ENCODE peak calls at places on chromosomes 3 and 15, in six cellular contexts. X is CD4-positive, alpha-beta memory T cell; P is fibroblast of lung; U is ovary; I is lower lobe of right lung; F is AG04449. D is an unnamed sample.

GRCh38 chr3:143693506-143693905 is 154.8 kb downstream of the SLC9A9 start:
- DNase-seq in X (no peak), P (no peak), I (no peak), U (no peak), F (no peak), D (no peak)

GRCh38 chr3:12401208-12401607 is 83.1 kb upstream of the TSEN2 start:
- DNase-seq in I (no peak), X (no peak), P (no peak), F (no peak), U (no peak), D (no peak)

GRCh38 chr3:134054231-134054630 is 24.5 kb upstream of the SLCO2A1 start:
- DNase-seq in X (no peak), P (peak), I (no peak), F (no peak), U (no peak), D (no peak)

GRCh38 chr3:27632431-27633223 is 89.5 kb downstream of the EOMES start:
- DNase-seq in F (no peak), P (peak), I (peak), X (peak), U (peak), D (no peak)

GRCh38 chr15:31605467-31605931 is 278.9 kb downstream of the KLF13 start:
- DNase-seq in U (no peak), P (peak), I (no peak), F (no peak), X (no peak), D (no peak)

GRCh38 chr15:88897456-88898194 is 2.3 kb upstream of the HAPLN3 start:
- DNase-seq in P (peak), X (peak), F (no peak), I (peak), U (peak), D (peak)

GRCh38 chr3:21912656-21913055 is 161.6 kb upstream of the ZNF385D start:
- DNase-seq in U (no peak), I (no peak), F (no peak), X (no peak), P (peak), D (no peak)

GRCh38 chr3:65979152-65979551 is 59.6 kb downstream of the MAGI1 start:
- DNase-seq in X (no peak), F (peak), P (peak), I (no peak), U (no peak), D (peak)

GRCh38 chr3:177358968-177359600 is 161.8 kb upstream of the TBL1XR1 start:
- DNase-seq in F (no peak), P (no peak), I (peak), X (peak), U (peak), D (no peak)

GRCh38 chr3:195153121-195153520 is 117.8 kb downstream of the XXYLT1 start:
- DNase-seq in P (peak), U (no peak), I (no peak), X (no peak), F (no peak), D (no peak)

GRCh38 chr15:59522988-59523461 is 85.0 kb downstream of the FAM81A start:
- DNase-seq in I (no peak), P (no peak), U (no peak), X (peak), F (no peak), D (no peak)

GRCh38 chr15:53549697-53550315 is 209.7 kb downstream of the WDR72 start:
- DNase-seq in U (no peak), X (no peak), I (no peak), P (no peak), F (no peak), D (no peak)

GRCh38 chr3:99776516-99777209 is 41.0 kb upstream of the CMSS1 start:
- DNase-seq in P (peak), I (no peak), U (no peak), F (no peak), X (no peak), D (no peak)

GRCh38 chr3:12393894-12394293 is 90.4 kb upstream of the TSEN2 start:
- DNase-seq in F (peak), U (no peak), X (no peak), P (peak), I (no peak), D (peak)

GRCh38 chr15:29568840-29569532 is 253.3 kb downstream of the TJP1 start:
- DNase-seq in P (no peak), I (no peak), X (no peak), F (no peak), U (no peak), D (no peak)

GRCh38 chr15:29569533-29570092 is 252.7 kb downstream of the TJP1 start:
- DNase-seq in X (no peak), F (no peak), U (no peak), P (no peak), I (no peak), D (no peak)

GRCh38 chr15:29570121-29570930 is 251.9 kb downstream of the TJP1 start:
- DNase-seq in P (no peak), U (no peak), X (no peak), I (no peak), F (no peak), D (no peak)

GRCh38 chr15:29571728-29572454 is 250.4 kb downstream of the TJP1 start:
- DNase-seq in F (no peak), U (no peak), P (peak), I (no peak), X (no peak), D (no peak)

DNA sequence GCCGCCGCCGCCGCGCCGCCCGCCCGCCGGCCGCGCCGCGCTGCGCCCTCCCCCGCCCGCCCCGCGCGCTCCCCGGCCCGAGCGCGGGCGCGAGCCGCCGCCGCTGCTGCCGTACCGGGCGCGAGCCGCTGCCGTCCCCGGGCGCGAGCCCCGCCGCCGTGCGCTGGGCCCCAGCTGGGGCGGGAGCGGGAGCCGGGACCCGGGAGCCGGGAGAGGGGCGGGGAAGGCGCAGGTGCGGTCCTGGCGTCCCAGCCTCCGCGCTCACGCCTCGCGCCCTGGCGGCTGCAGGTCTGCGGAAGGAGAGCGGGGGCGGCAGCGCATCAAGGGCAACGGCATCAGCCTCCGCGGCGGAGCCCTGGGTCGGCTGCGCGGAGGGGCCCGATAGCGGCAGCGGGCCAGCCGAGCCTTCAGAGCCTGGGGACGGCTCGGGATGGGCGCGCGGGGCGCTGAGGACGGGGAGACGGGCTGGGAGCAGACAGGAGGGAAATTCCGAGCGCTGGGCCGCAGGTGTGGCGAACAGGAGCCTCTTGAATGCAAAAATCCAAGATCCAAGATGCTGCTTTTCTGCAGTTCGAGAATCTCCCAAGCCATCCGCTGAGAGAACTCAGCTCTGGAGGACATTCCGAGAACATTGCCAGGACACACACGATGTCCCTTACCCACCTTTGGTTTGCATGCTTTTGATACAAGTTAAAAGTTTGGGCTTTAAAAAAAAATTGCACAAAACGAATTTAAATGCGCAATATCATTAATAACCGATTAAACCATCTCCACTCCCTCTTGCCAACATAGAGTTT is 251.1 kb downstream of the TJP1 start:
- DNase-seq in X (no peak), F (no peak), I (no peak), P (peak), U (peak), D (no peak)
- H3K4me3 ChIP-seq in X (no peak), F (peak), I (peak), P (no peak), U (peak), D (no peak)

GRCh38 chr3:52005571-52005986 is 9.9 kb upstream of the RPL29 start:
- DNase-seq in F (no peak), P (no peak), X (no peak), I (no peak), U (peak), D (no peak)
- H3K4me3 ChIP-seq in F (no peak), P (no peak), X (no peak), I (no peak), U (no peak), D (no peak)

DNA sequence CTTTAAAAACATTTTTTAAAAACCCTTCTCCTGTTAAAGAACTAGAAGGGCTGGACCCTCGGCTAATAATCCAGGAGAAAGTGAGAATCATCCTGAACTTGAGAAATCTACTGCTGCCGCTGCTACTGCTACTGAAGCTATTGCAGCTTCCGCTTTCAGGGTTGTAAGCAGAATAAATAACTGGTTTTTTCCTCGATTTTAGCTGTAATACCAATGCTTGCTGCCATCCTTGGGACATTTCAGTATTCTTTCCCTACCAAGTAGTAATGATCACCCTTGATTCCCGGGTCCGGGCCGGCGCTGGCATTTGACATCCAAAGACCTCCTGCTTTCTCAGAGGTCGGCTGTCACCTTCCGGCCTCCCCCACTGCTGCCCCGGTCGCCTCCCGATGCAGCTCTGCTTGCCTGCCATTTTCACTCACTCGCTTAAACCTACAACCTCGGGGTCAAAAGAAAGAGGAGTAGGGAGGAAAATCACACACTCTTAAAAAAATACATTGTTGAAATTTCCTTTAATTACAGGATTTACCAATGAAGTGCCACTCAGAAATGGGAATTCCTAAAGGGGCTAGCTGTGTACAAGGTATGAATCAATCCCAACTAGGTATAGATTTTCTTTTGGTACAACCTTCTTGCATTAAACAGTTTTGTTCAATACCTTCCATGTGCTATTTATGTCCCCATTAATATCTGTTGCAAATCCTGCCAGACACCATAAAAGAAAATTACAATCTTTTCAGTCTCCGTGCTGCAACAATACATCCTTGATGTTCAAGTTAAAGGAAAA is 715 bp upstream of the MECOM start:
- DNase-seq in U (no peak), I (peak), P (peak), X (no peak), F (no peak), D (no peak)
- H3K4me3 ChIP-seq in U (peak), I (peak), P (peak), X (no peak), F (no peak), D (no peak)

GRCh38 chr3:153161714-153162512 is at the start of gene RAP2B:
- DNase-seq in I (peak), F (peak), U (peak), X (peak), P (peak), D (peak)
- H3K4me3 ChIP-seq in I (peak), F (peak), U (peak), X (peak), P (peak), D (peak)

GRCh38 chr15:36401586-36401966 is 177.8 kb upstream of the CDIN1 start:
- DNase-seq in X (no peak), I (no peak), F (no peak), P (peak), U (no peak), D (no peak)
- H3K4me3 ChIP-seq in X (no peak), I (no peak), F (no peak), P (peak), U (peak), D (no peak)

DNA sequence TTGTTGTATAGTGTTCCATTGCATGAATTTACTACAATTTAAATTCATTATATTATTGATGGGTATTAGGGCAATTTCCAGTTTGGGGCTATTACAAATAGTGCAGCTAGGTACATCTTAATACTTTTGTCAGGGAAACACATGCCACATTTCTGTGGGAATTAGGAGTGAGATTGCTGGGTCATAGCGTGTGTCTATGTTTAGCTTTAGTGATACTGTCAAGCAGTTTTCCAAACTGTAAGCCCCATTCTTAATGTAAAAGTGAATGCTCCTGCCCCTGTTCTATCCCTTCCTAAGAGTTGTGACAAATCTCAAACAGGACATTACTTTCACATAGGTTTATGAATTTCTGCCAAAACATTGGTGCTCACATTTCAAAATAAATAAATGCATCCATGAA is 184.5 kb upstream of the ANKRD28 start:
- DNase-seq in X (no peak), P (no peak), I (no peak), U (no peak), F (no peak), D (no peak)
- H3K4me3 ChIP-seq in X (no peak), P (no peak), I (no peak), U (no peak), F (peak), D (peak)

GRCh38 chr3:15520185-15520584 is 1.3 kb downstream of the COLQ start:
- DNase-seq in F (no peak), U (no peak), P (no peak), I (no peak), X (no peak), D (no peak)
- H3K4me3 ChIP-seq in F (no peak), U (no peak), P (no peak), I (no peak), X (no peak), D (no peak)

GRCh38 chr15:101530224-101530958 is 40.9 kb upstream of the PCSK6 start:
- DNase-seq in U (no peak), I (no peak), P (no peak), F (no peak), X (no peak), D (no peak)

GRCh38 chr15:101526890-101527289 is 37.4 kb upstream of the PCSK6 start:
- DNase-seq in X (no peak), F (no peak), U (no peak), I (no peak), P (no peak), D (no peak)

GRCh38 chr15:101528917-101529299 is 39.4 kb upstream of the PCSK6 start:
- DNase-seq in X (no peak), U (no peak), P (no peak), F (no peak), I (no peak), D (no peak)

GRCh38 chr15:101526442-101526841 is 36.9 kb upstream of the PCSK6 start:
- DNase-seq in F (no peak), P (no peak), I (no peak), U (no peak), X (no peak), D (no peak)

GRCh38 chr15:101528108-101528916 is 38.8 kb upstream of the PCSK6 start:
- DNase-seq in X (no peak), P (no peak), F (no peak), I (no peak), U (peak), D (no peak)
- H3K4me3 ChIP-seq in X (no peak), P (no peak), F (no peak), I (no peak), U (no peak), D (no peak)

D was measured in AG09309.